ENCODE peak calls at places on chromosomes 2 and 18, in nine cellular contexts. Z is PC-3, Q is HCT116, U is SK-N-SH, B is neural progenitor cell, M is GM23248, W is hepatocyte, G is GM23338, H is OCI-LY7. V is an unnamed sample.

GRCh38 chr2:100822587-100823248 is 2.8 kb downstream of the NPAS2 start:
- DNase-seq in Z (peak), Q (no peak), U (no peak), B (no peak), M (peak), W (no peak), G (no peak), H (no peak), V (no peak)

GRCh38 chr2:126527836-126528490 is 128.0 kb upstream of the GYPC start:
- DNase-seq in Z (no peak), Q (peak), U (peak), B (peak), M (peak), W (peak), G (peak), H (peak), V (peak)

GRCh38 chr2:115124817-115125216 is 682.4 kb downstream of the DPP10 start:
- DNase-seq in Z (no peak), Q (no peak), U (no peak), B (no peak), M (no peak), W (no peak), G (no peak), H (no peak), V (no peak)

GRCh38 chr2:62765619-62766376 is 60.3 kb downstream of the EHBP1 start:
- DNase-seq in Z (peak), Q (no peak), U (no peak), B (no peak), M (peak), W (no peak), G (no peak), H (no peak), V (no peak)

GRCh38 chr2:157572725-157573124 is 55.9 kb downstream of the ACVR1C start:
- DNase-seq in Z (peak), Q (peak), U (peak), B (no peak), M (peak), W (no peak), G (peak), H (peak), V (peak)

GRCh38 chr18:70390366-70391090 is 101.7 kb downstream of the SOCS6 start:
- DNase-seq in Z (no peak), Q (no peak), U (no peak), B (no peak), M (peak), W (no peak), G (no peak), H (no peak), V (no peak)

GRCh38 chr2:159272166-159272565 is 14.3 kb downstream of the WDSUB1 start:
- DNase-seq in Z (no peak), Q (no peak), U (no peak), B (peak), M (no peak), W (peak), G (peak), H (no peak), V (no peak)

GRCh38 chr2:27282892-27283291 is 663 bp downstream of the TRIM54 start:
- DNase-seq in Z (peak), Q (no peak), U (no peak), B (no peak), M (no peak), W (no peak), G (no peak), H (no peak), V (no peak)

GRCh38 chr2:30577151-30577550 is 130.1 kb downstream of the LCLAT1 start:
- DNase-seq in Z (no peak), Q (no peak), U (no peak), B (peak), M (no peak), W (no peak), G (peak), H (no peak), V (no peak)

GRCh38 chr2:198913394-198914152 is 544.2 kb downstream of the SATB2 start:
- DNase-seq in Z (no peak), Q (no peak), U (no peak), B (no peak), M (peak), W (no peak), G (no peak), H (peak), V (peak)

GRCh38 chr18:14961991-14962390 is 214.0 kb downstream of the ANKRD30B start:
- DNase-seq in Z (no peak), Q (no peak), U (no peak), B (no peak), M (no peak), W (no peak), G (no peak), H (no peak), V (no peak)

GRCh38 chr2:240836781-240837467 is 16.9 kb upstream of the KIF1A start:
- DNase-seq in Z (peak), Q (no peak), U (no peak), B (no peak), M (peak), W (peak), G (no peak), H (no peak), V (no peak)

GRCh38 chr2:62410015-62410453 is 96.0 kb downstream of the TMEM17 start:
- DNase-seq in Z (no peak), Q (no peak), U (no peak), B (peak), M (no peak), W (no peak), G (peak), H (peak), V (no peak)

GRCh38 chr2:86372641-86373502 is 35.4 kb upstream of the REEP1 start:
- DNase-seq in Z (peak), Q (peak), U (peak), B (peak), M (peak), W (peak), G (peak), H (peak), V (no peak)

GRCh38 chr2:54589340-54590215 is 133.5 kb downstream of the SPTBN1 start:
- DNase-seq in Z (peak), Q (no peak), U (peak), B (no peak), M (no peak), W (peak), G (no peak), H (peak), V (no peak)

GRCh38 chr2:185875532-185875931 is 136.9 kb downstream of the FSIP2 start:
- DNase-seq in Z (no peak), Q (no peak), U (no peak), B (no peak), M (no peak), W (no peak), G (no peak), H (no peak), V (no peak)

GRCh38 chr2:130135692-130136541 is 6.9 kb upstream of the POTEF start:
- DNase-seq in Z (no peak), Q (no peak), U (no peak), B (no peak), M (no peak), W (no peak), G (no peak), H (no peak), V (no peak)

GRCh38 chr2:147989809-147990403 is 30.6 kb downstream of the ORC4 start:
- DNase-seq in Z (peak), Q (peak), U (peak), B (peak), M (peak), W (peak), G (peak), H (peak), V (peak)

GRCh38 chr18:45621068-45621511 is 5.8 kb downstream of the SLC14A2 start:
- DNase-seq in Z (peak), Q (peak), U (peak), B (peak), M (peak), W (peak), G (peak), H (peak), V (peak)

GRCh38 chr2:96945011-96945410 is 41.4 kb downstream of the FAM178B start:
- DNase-seq in Z (no peak), Q (no peak), U (no peak), B (no peak), M (no peak), W (no peak), G (no peak), H (no peak), V (no peak)

GRCh38 chr18:74806073-74806472 is 208.4 kb downstream of the ZNF407 start:
- DNase-seq in Z (peak), Q (peak), U (no peak), B (no peak), M (no peak), W (peak), G (no peak), H (no peak), V (no peak)

GRCh38 chr2:45069711-45070664 is 60.7 kb upstream of the SIX2 start:
- DNase-seq in Z (no peak), Q (no peak), U (no peak), B (peak), M (no peak), W (no peak), G (peak), H (no peak), V (no peak)

GRCh38 chr2:186399082-186399644 is 86.9 kb upstream of the ZC3H15 start:
- DNase-seq in Z (no peak), Q (no peak), U (no peak), B (no peak), M (no peak), W (no peak), G (no peak), H (peak), V (no peak)

GRCh38 chr2:105681927-105682326 is 62.8 kb upstream of the NCK2 start:
- DNase-seq in Z (no peak), Q (no peak), U (no peak), B (no peak), M (no peak), W (no peak), G (no peak), H (no peak), V (no peak)

GRCh38 chr2:238644095-238645081 is 203.5 kb upstream of the TWIST2 start:
- DNase-seq in Z (peak), Q (peak), U (no peak), B (no peak), M (peak), W (peak), G (no peak), H (no peak), V (no peak)

GRCh38 chr18:80033181-80034067 is 810 bp upstream of the RBFA start:
- DNase-seq in Z (peak), Q (no peak), U (no peak), B (no peak), M (peak), W (no peak), G (peak), H (no peak), V (peak)

GRCh38 chr2:1887915-1888314 is 143.6 kb upstream of the PXDN start:
- DNase-seq in Z (peak), Q (peak), U (no peak), B (peak), M (peak), W (no peak), G (peak), H (no peak), V (no peak)

GRCh38 chr2:174704647-174705046 is 59.6 kb downstream of the CHRNA1 start:
- DNase-seq in Z (no peak), Q (no peak), U (no peak), B (no peak), M (no peak), W (no peak), G (no peak), H (no peak), V (no peak)

GRCh38 chr2:144703852-144704324 is 184.0 kb upstream of the ZEB2 start:
- DNase-seq in Z (peak), Q (peak), U (no peak), B (no peak), M (peak), W (peak), G (no peak), H (peak), V (no peak)

GRCh38 chr2:132438650-132439030 is 22.0 kb downstream of the GPR39 start:
- DNase-seq in Z (peak), Q (peak), U (no peak), B (no peak), M (peak), W (no peak), G (no peak), H (no peak), V (no peak)

GRCh38 chr2:238100049-238100820 is at the start of gene ESPNL:
- DNase-seq in Z (peak), Q (no peak), U (peak), B (no peak), M (no peak), W (no peak), G (no peak), H (no peak), V (no peak)

GRCh38 chr2:214676421-214677089 is 132.9 kb downstream of the BARD1 start:
- DNase-seq in Z (peak), Q (no peak), U (no peak), B (no peak), M (no peak), W (no peak), G (no peak), H (no peak), V (no peak)

GRCh38 chr2:174331731-174332606 is 2.8 kb upstream of the SP9 start:
- DNase-seq in Z (peak), Q (no peak), U (no peak), B (peak), M (no peak), W (no peak), G (peak), H (no peak), V (no peak)

GRCh38 chr2:16014802-16015201 is 74.5 kb downstream of the MYCN start:
- DNase-seq in Z (no peak), Q (no peak), U (no peak), B (no peak), M (no peak), W (no peak), G (no peak), H (no peak), V (no peak)

DNA sequence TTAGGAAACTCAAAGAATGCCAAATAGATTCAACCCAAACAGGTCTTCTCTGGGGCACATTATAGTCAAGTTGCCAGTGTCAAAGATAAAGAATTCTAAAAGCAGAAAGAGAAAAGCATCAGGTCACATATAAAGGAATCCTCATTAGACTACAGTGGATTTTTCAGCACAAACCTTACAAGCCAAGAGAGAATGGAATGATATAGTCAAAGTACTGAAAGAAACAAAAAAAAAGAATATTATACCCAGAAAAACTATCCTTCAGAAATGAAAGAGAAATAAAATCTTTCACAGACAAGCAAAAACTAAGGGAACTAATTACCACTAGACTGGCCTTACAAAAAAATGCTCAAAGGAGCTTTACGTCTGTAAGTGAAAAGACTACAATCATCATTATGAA is 65.5 kb downstream of the TBR1 start:
- DNase-seq in Z (no peak), Q (no peak), U (no peak), B (no peak), M (no peak), W (no peak), G (no peak), H (no peak), V (no peak)
- TF ChIP-seq EZH2phosphoT487 in Z (no peak), Q (no peak), U (no peak), B (no peak), M (no peak), W (no peak), G (no peak), H (no peak), V (no peak)

GRCh38 chr18:55502346-55502710 is 85.7 kb downstream of the TCF4 start:
- DNase-seq in Z (no peak), Q (no peak), U (no peak), B (no peak), M (peak), W (no peak), G (no peak), H (no peak), V (no peak)
- TF ChIP-seq EZH2phosphoT487 in Z (no peak), Q (no peak), U (no peak), B (no peak), M (no peak), W (no peak), G (no peak), H (no peak), V (no peak)

DNA sequence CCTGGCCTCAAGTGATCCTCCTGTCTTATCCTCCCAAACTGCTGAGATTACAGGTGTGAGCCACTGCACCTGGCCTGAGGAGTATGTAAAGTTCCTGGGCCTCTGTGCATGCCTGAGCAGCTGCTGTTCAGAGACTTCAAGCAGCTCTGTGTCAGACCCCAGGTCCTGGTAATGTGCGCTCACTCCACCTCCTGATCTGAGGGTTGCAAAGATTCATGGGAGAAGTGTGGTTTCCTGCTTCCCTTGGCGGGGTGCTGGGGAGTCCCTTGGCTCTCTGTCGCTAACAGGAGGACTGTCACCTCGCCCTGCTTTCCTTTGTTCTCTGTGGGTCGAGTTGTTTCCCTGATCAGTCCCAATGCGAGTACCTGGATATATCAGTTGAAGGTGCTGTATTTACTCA is 8.6 kb upstream of the IL36A start:
- DNase-seq in Z (no peak), Q (no peak), U (no peak), B (no peak), M (no peak), W (no peak), G (peak), H (peak), V (peak)
- TF ChIP-seq EZH2phosphoT487 in Z (no peak), Q (no peak), U (no peak), B (no peak), M (no peak), W (no peak), G (no peak), H (no peak), V (no peak)

GRCh38 chr18:21998531-21998930 is 170.9 kb upstream of the GATA6 start:
- DNase-seq in Z (no peak), Q (no peak), U (no peak), B (no peak), M (no peak), W (peak), G (no peak), H (no peak), V (no peak)
- TF ChIP-seq EZH2phosphoT487 in Z (no peak), Q (no peak), U (no peak), B (no peak), M (no peak), W (no peak), G (no peak), H (no peak), V (no peak)

GRCh38 chr18:48455555-48456478 is 46.6 kb upstream of the ZBTB7C start:
- DNase-seq in Z (peak), Q (peak), U (no peak), B (no peak), M (peak), W (peak), G (no peak), H (no peak), V (peak)
- TF ChIP-seq EZH2phosphoT487 in Z (no peak), Q (no peak), U (no peak), B (no peak), M (no peak), W (no peak), G (no peak), H (no peak), V (no peak)

DNA sequence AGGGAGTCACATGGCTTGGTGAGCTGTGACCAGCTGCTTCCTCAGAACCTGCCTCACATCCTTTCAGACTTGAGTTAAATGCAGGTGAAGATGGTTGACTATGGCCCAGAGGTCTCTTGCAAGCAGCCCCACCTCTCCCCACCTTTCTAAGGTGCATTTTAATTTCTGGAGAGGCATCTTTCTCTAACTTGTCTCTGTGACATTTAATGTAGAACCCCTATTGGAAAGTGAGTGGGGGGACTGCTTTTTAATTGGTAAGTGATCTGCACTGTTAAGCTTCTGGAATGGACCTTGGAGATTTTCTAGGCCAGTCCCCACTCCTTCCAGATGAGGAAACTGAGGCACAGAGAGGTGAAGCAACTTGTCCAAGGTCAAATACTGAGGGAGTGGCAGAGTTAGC is 37.3 kb upstream of the SKOR2 start:
- DNase-seq in Z (no peak), Q (no peak), U (no peak), B (no peak), M (no peak), W (no peak), G (no peak), H (no peak), V (no peak)
- TF ChIP-seq EZH2phosphoT487 in Z (no peak), Q (no peak), U (no peak), B (no peak), M (no peak), W (no peak), G (no peak), H (no peak), V (no peak)

DNA sequence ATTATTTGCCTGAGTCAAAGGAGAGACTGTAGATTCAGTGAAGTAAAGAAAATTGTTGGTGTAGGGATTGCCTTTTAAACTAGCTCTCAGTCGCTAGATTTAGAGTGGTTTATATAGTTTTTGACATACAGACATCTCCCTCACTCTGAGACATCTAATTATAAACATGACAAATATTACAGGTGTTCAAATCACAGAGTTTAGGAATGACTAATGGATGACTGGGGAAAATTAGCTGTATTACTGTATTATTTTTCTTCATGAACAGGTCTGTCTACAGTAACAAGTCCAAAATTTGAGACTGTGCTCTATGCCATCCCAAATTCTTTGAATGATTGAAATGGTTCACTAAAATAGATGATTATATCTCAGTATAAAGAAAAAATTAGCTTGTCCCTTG is 40.0 kb downstream of the MAP2 start:
- DNase-seq in Z (peak), Q (no peak), U (no peak), B (no peak), M (no peak), W (no peak), G (no peak), H (no peak), V (no peak)
- TF ChIP-seq EZH2phosphoT487 in Z (no peak), Q (no peak), U (no peak), B (no peak), M (no peak), W (no peak), G (no peak), H (no peak), V (no peak)

GRCh38 chr2:102114290-102114721 is 28.2 kb upstream of the IL1R1 start:
- DNase-seq in Z (no peak), Q (no peak), U (no peak), B (no peak), M (no peak), W (no peak), G (no peak), H (no peak), V (no peak)
- TF ChIP-seq EZH2phosphoT487 in Z (no peak), Q (no peak), U (no peak), B (no peak), M (no peak), W (no peak), G (no peak), H (no peak), V (no peak)

DNA sequence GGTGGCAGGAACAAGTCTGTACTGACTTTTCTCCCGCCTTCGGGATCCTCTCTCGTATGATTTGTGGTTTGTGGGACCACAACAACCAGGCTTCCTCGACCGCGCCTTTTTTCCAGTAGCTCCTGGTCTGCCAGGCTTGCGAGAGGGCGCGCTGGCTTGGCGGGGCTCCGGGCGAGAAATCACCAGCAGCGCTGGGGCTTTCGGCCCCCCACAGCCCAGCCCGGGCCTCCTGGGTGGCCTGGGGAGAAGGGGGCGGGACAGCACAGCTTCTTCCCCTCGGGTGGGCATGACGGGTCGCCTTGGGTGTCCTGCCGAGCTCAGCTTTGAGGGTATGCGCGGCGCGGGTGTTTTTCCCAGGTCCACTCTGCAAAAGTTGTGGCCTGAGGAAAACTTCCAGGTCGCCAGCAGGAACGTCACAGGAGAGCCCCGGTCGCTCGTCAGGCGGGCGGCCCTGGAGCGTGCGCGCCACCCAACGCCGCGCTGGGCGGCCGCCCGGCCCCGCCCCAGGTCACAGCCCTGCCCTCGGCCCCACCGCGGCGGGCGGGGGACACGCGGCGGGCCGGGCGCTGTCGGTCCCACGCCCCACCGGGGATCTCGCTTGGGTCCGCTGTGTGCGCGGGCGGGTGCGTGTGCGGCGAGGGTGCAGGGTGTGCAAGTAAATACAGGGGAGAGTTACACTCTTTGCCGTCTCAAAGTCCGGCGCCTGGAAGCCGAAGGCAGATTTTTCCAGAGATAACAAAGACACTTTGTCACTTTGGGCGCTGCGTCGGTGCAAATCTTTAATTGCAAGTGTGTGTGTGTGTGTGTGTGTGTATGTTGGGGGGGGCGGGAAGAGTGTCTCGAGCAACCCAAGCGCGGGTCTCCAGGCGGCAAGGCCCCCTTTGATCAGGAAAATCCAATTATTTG is 728 bp upstream of the SP5 start:
- DNase-seq in Z (peak), Q (no peak), U (peak), B (peak), M (peak), W (peak), G (peak), H (no peak), V (peak)
- TF ChIP-seq EZH2phosphoT487 in Z (no peak), Q (no peak), U (peak), B (peak), M (peak), W (peak), G (peak), H (no peak), V (no peak)

V was measured in MM.1S.